ENCODE peak calls at places on chromosome 19, in nine cellular contexts. I, Y, Q, F, N, M, U, S and Z are unnamed samples.
A peak's percentile ranks its signal among the peaks of the same experiment; 100 is the strongest.

GRCh38 chr19:17598953-17599352 is 43.5 kb downstream of the COLGALT1 start:
- DNase-seq in F (no peak), I (no peak), S (no peak), Q (no peak), N (no peak), U (no peak), Y (no peak), M (no peak), Z (no peak)

GRCh38 chr19:5679289-5680082 is 830 bp downstream of the MICOS13 start:
- DNase-seq in M (no peak), U (no peak), I (peak; percentile 20), F (no peak), S (no peak), Y (peak; percentile 58), Q (no peak), N (peak; percentile 75), Z (peak; percentile 66)

GRCh38 chr19:18776736-18777135 is 14.4 kb downstream of the COMP start:
- DNase-seq in U (no peak), M (no peak), Q (no peak), F (peak; percentile 84), S (no peak), N (no peak), I (no peak), Y (no peak), Z (peak; percentile 65)

GRCh38 chr19:42114412-42114811 is 17.8 kb downstream of the POU2F2 start:
- DNase-seq in U (peak; percentile 90), Y (no peak), Q (no peak), F (no peak), N (no peak), I (peak; percentile 76), S (no peak), M (no peak), Z (no peak)

GRCh38 chr19:3045885-3046603 is 16.3 kb downstream of the TLE5 start:
- DNase-seq in I (no peak), N (no peak), Q (no peak), M (no peak), F (no peak), S (no peak), Y (no peak), U (no peak), Z (no peak)

GRCh38 chr19:43664008-43664407 is 6.0 kb downstream of the PLAUR start:
- DNase-seq in N (no peak), I (no peak), M (no peak), U (peak; percentile 62), Y (no peak), Q (no peak), S (no peak), F (no peak), Z (no peak)

GRCh38 chr19:16660763-16661479 is at the start of gene TMEM38A:
- DNase-seq in U (peak; percentile 69), F (peak; percentile 54), N (peak; percentile 81), M (peak; percentile 52), S (no peak), Q (peak; percentile 36), Y (peak; percentile 65), I (peak; percentile 75), Z (peak; percentile 48)

GRCh38 chr19:6239401-6239844 is 40.4 kb downstream of the MLLT1 start:
- DNase-seq in U (no peak), Q (no peak), Y (no peak), F (peak; percentile 85), M (no peak), N (no peak), I (no peak), S (peak; percentile 55), Z (no peak)

GRCh38 chr19:17766543-17767131 is 15.4 kb downstream of the FCHO1 start:
- DNase-seq in U (peak; percentile 95), Y (peak; percentile 90), N (peak; percentile 95), Q (peak; percentile 94), S (peak; percentile 52), I (peak; percentile 94), F (peak; percentile 85), M (peak; percentile 84), Z (peak; percentile 93)

GRCh38 chr19:3770136-3771032 is 1.6 kb downstream of the RAX2 start:
- DNase-seq in U (no peak), S (no peak), F (no peak), N (no peak), Y (no peak), M (no peak), Q (no peak), I (no peak), Z (peak; percentile 74)

GRCh38 chr19:32719611-32720059 is at the start of gene TDRD12:
- DNase-seq in U (no peak), F (no peak), Q (peak; percentile 78), I (no peak), Y (no peak), S (no peak), N (no peak), M (no peak), Z (peak; percentile 26)

GRCh38 chr19:12825259-12826131 is 8.9 kb downstream of the RTBDN start:
- DNase-seq in Q (no peak), Y (no peak), U (no peak), N (no peak), M (no peak), F (peak; percentile 44), I (no peak), S (no peak), Z (no peak)

GRCh38 chr19:29878973-29879654 is 62.9 kb upstream of the URI1 start:
- DNase-seq in S (peak; percentile 14), N (no peak), M (no peak), Y (no peak), Q (peak; percentile 66), F (peak; percentile 84), I (no peak), U (no peak), Z (no peak)

GRCh38 chr19:10270616-10271394 is at the start of gene ICAM1:
- DNase-seq in U (peak; percentile 94), Q (peak; percentile 78), S (peak; percentile 45), N (peak; percentile 93), F (peak; percentile 78), M (peak; percentile 93), Y (peak; percentile 92), I (peak; percentile 88), Z (peak; percentile 82)

GRCh38 chr19:18135712-18136584 is 17.0 kb upstream of the PIK3R2 start:
- DNase-seq in M (no peak), F (no peak), U (peak; percentile 89), N (peak; percentile 67), I (peak; percentile 79), S (no peak), Q (no peak), Y (no peak), Z (peak; percentile 66)

GRCh38 chr19:3185482-3186376 is at the start of gene NCLN:
- DNase-seq in I (peak; percentile 96), U (peak; percentile 97), M (peak; percentile 96), F (peak; percentile 97), Q (peak; percentile 98), S (peak; percentile 85), N (peak; percentile 97), Y (peak; percentile 97), Z (peak; percentile 95)

GRCh38 chr19:57570707-57571106 is 8.0 kb downstream of the ZNF416 start:
- DNase-seq in I (no peak), N (no peak), Y (no peak), M (no peak), Q (no peak), S (no peak), F (no peak), U (no peak), Z (no peak)
- H3K9me3 ChIP-seq in I (peaks cover 99% of the 10 kb centered on the region), N (peaks cover 100% of the 10 kb centered on the region), Y (peaks cover 100% of the 10 kb centered on the region), M (peaks cover 100% of the 10 kb centered on the region), Q (peaks cover 5% of the 10 kb centered on the region), S (peaks cover 83% of the 10 kb centered on the region), F (peaks cover 5% of the 10 kb centered on the region), U (peaks cover 95% of the 10 kb centered on the region), Z (no peaks in the 10 kb centered on the region)

GRCh38 chr19:1857648-1858326 is 5.6 kb downstream of the KLF16 start:
- DNase-seq in I (peak; percentile 81), F (no peak), U (peak; percentile 81), Q (no peak), M (peak; percentile 42), N (peak; percentile 92), Y (peak; percentile 52), S (no peak), Z (no peak)

GRCh38 chr19:1855040-1855827 is 7.0 kb upstream of the REXO1 start:
- DNase-seq in Q (peak; percentile 73), U (peak; percentile 97), I (peak; percentile 96), M (peak; percentile 92), Y (peak; percentile 94), S (peak; percentile 35), N (peak; percentile 98), F (peak; percentile 97), Z (peak; percentile 70)

GRCh38 chr19:1855828-1856255 is 7.5 kb downstream of the KLF16 start:
- DNase-seq in Q (no peak), I (no peak), U (peak; percentile 69), S (no peak), Y (no peak), F (peak; percentile 81), M (peak; percentile 44), N (no peak), Z (peak; percentile 34)

GRCh38 chr19:1856698-1857603 is 6.4 kb downstream of the KLF16 start:
- DNase-seq in S (peak; percentile 54), I (peak; percentile 96), Y (peak; percentile 92), U (peak; percentile 95), Q (peak; percentile 83), F (peak; percentile 96), N (peak; percentile 96), M (peak; percentile 89), Z (peak; percentile 82)

DNA sequence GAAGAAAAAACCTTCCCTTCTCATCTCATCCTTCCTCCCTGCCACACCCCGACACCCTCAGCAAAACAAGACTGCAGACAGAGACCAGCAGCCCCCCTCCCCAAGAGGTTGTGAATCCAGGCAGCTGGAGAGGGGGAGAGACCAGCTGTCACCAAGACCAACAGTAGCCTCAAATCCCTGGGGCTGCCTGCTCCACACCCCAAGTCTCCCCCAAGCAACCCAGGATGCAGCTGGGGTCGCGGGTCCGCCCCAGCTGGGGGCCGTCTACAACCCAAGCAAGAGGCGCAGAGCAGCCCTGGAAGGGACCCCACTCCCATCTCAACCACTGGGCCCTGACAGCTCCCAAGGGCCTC is 7.1 kb downstream of the KLF16 start:
- DNase-seq in Q (no peak), Y (no peak), I (no peak), S (no peak), M (no peak), N (no peak), U (no peak), F (peak; percentile 23), Z (peak; percentile 19)
- H3K4me3 ChIP-seq in Q (no peak overlapping the region), Y (peak overlapping the region; percentile 60), I (peak overlapping the region; percentile 55), S (no peak overlapping the region), M (peak overlapping the region; percentile 51), N (no peak overlapping the region), U (peak overlapping the region; percentile 42), F (peak overlapping the region; percentile 66), Z (no peak overlapping the region)

DNA sequence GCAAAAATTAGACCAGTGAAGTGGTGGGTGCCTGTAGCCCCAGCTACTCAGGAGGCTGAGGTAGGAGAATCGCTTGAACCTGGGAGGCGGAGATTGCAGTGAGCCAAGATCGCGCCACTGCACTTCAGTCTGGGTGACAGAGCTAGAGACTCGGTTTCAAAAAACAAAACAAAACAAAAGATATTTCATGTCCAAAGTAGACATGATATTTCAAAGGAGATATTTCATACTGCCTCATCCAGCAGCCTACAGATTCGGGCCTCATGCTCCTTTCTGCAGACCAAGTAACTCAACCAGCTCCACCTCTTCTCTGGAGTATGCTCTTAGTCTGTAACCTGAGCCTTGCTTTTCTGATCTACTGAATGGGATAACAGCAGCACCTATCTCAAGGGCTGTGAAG is 15.0 kb downstream of the ZC3H4 start:
- DNase-seq in U (no peak), Y (no peak), I (no peak), Q (no peak), N (no peak), S (no peak), F (no peak), M (no peak), Z (no peak)
- H3K4me1 ChIP-seq in U (peaks cover 61% of the 10 kb centered on the region), Y (peaks cover 73% of the 10 kb centered on the region), I (peaks cover 46% of the 10 kb centered on the region), Q (peaks cover 42% of the 10 kb centered on the region), N (peaks cover 49% of the 10 kb centered on the region), S (peaks cover 36% of the 10 kb centered on the region), F (peaks cover 24% of the 10 kb centered on the region), M (peaks cover 12% of the 10 kb centered on the region), Z (peaks cover 50% of the 10 kb centered on the region)

GRCh38 chr19:1406496-1406817 is 929 bp upstream of the DAZAP1 start:
- DNase-seq in Q (no peak), U (no peak), Y (no peak), S (no peak), N (no peak), I (peak; percentile 40), M (no peak), F (no peak), Z (peak; percentile 61)
- H3K9me3 ChIP-seq in Q (no peaks in the 10 kb centered on the region), U (no peaks in the 10 kb centered on the region), Y (no peaks in the 10 kb centered on the region), S (no peaks in the 10 kb centered on the region), N (no peaks in the 10 kb centered on the region), I (no peaks in the 10 kb centered on the region), M (no peaks in the 10 kb centered on the region), F (no peaks in the 10 kb centered on the region), Z (no peaks in the 10 kb centered on the region)